ENCODE peak calls at places on chromosomes 6 and 20, in four cellular contexts. F is stimulated activated CD4-positive, alpha-beta T cell treated with anti-CD3 and anti-CD28 coated beads, Interleukin-1b, Interleukin-23, amount 100 ng/mL, for 1 hour; N is NCI-H524; A is COR-L47. T is an unnamed sample.

GRCh38 chr6:107620736-107621135 is 130.8 kb downstream of the SOBP start:
- DNase-seq in F (no peak), N (no peak), A (no peak), T (no peak)

GRCh38 chr6:143700684-143701342 is 23.0 kb downstream of the PHACTR2 start:
- DNase-seq in F (no peak), N (no peak), A (no peak), T (no peak)

GRCh38 chr6:158831571-158831970 is 12.4 kb upstream of the EZR start:
- DNase-seq in F (no peak), N (no peak), A (no peak), T (no peak)

GRCh38 chr6:23533954-23534725 is 591.9 kb upstream of the NRSN1 start:
- DNase-seq in F (no peak), N (peak), A (no peak), T (no peak)

GRCh38 chr6:13413906-13414555 is 73.4 kb downstream of the GFOD1 start:
- DNase-seq in F (no peak), N (no peak), A (no peak), T (no peak)

GRCh38 chr6:10843554-10843953 is 5.2 kb upstream of the MAK start:
- DNase-seq in F (no peak), N (no peak), A (no peak), T (no peak)

GRCh38 chr6:88360203-88360797 is 194.2 kb upstream of the CNR1 start:
- DNase-seq in F (no peak), N (no peak), A (no peak), T (no peak)

GRCh38 chr6:113182370-113183141 is 674.6 kb upstream of the MARCKS start:
- DNase-seq in F (no peak), N (peak), A (peak), T (no peak)

GRCh38 chr6:33427585-33428218 is 7.8 kb downstream of the SYNGAP1 start:
- DNase-seq in F (no peak), N (no peak), A (peak), T (peak)

GRCh38 chr6:45946352-45946751 is 69.3 kb downstream of the CLIC5 start:
- DNase-seq in F (no peak), N (no peak), A (no peak), T (no peak)

GRCh38 chr6:40268166-40268958 is 318.8 kb downstream of the LRFN2 start:
- DNase-seq in F (no peak), N (no peak), A (peak), T (no peak)

GRCh38 chr6:160041608-160042007 is 72.7 kb downstream of the IGF2R start:
- DNase-seq in F (no peak), N (no peak), A (no peak), T (peak)

GRCh38 chr20:57993738-57994431 is 234.6 kb downstream of the ANKRD60 start:
- DNase-seq in F (no peak), N (no peak), A (peak), T (no peak)

GRCh38 chr6:111738631-111739030 is 133.0 kb upstream of the TRAF3IP2 start:
- DNase-seq in F (no peak), N (no peak), A (no peak), T (no peak)

GRCh38 chr6:30357678-30358339 is 12.9 kb downstream of the RPP21 start:
- DNase-seq in F (no peak), N (peak), A (peak), T (peak)

GRCh38 chr6:7726416-7727149 is 684 bp downstream of the BMP6 start:
- DNase-seq in F (no peak), N (no peak), A (peak), T (no peak)

GRCh38 chr6:83884523-83884922 is 25.0 kb downstream of the CYB5R4 start:
- DNase-seq in F (no peak), N (peak), A (peak), T (no peak)

GRCh38 chr6:85494551-85495337 is 44.9 kb downstream of the NT5E start:
- DNase-seq in F (no peak), N (no peak), A (no peak), T (no peak)

GRCh38 chr20:24547967-24548366 is 78.5 kb downstream of the SYNDIG1 start:
- DNase-seq in F (no peak), N (no peak), A (no peak), T (no peak)

GRCh38 chr6:139184050-139184826 is 49.4 kb downstream of the HECA start:
- DNase-seq in F (no peak), N (no peak), A (no peak), T (no peak)

GRCh38 chr6:106642476-106642875 is 13.1 kb downstream of the QRSL1 start:
- DNase-seq in F (no peak), N (no peak), A (no peak), T (no peak)

GRCh38 chr20:38091447-38092216 is 58.1 kb downstream of the RPRD1B start:
- DNase-seq in F (no peak), N (peak), A (no peak), T (peak)

GRCh38 chr20:1805816-1806215 is 89.4 kb upstream of the SIRPA start:
- DNase-seq in F (no peak), N (no peak), A (no peak), T (no peak)

GRCh38 chr20:50694379-50695143 is 3.2 kb upstream of the RIPOR3 start:
- DNase-seq in F (no peak), N (no peak), A (no peak), T (no peak)

GRCh38 chr6:139146317-139146726 is 11.4 kb downstream of the HECA start:
- DNase-seq in F (no peak), N (no peak), A (no peak), T (no peak)

GRCh38 chr6:121912905-121913304 is 477.5 kb downstream of the GJA1 start:
- DNase-seq in F (no peak), N (no peak), A (no peak), T (no peak)

GRCh38 chr6:138234363-138234762 is 16.1 kb upstream of the PBOV1 start:
- DNase-seq in F (no peak), N (no peak), A (no peak), T (no peak)

GRCh38 chr6:80523029-80523428 is 416.6 kb downstream of the BCKDHB start:
- DNase-seq in F (no peak), N (no peak), A (no peak), T (no peak)

GRCh38 chr6:112683926-112684325 is 336.8 kb downstream of the RFPL4B start:
- DNase-seq in F (no peak), N (no peak), A (no peak), T (no peak)

GRCh38 chr6:30091577-30092381 is 16.2 kb upstream of the RNF39 start:
- DNase-seq in F (no peak), N (no peak), A (peak), T (no peak)

GRCh38 chr6:87714093-87714809 is 12.2 kb upstream of the AKIRIN2 start:
- DNase-seq in F (no peak), N (no peak), A (no peak), T (peak)

GRCh38 chr6:75266716-75267291 is 17.8 kb downstream of the TMEM30A start:
- DNase-seq in F (no peak), N (no peak), A (peak), T (peak)

GRCh38 chr20:55565374-55565773 is 439.9 kb downstream of the CBLN4 start:
- DNase-seq in F (no peak), N (no peak), A (no peak), T (no peak)

GRCh38 chr6:115896538-115897129 is 164.1 kb downstream of the FRK start:
- DNase-seq in F (no peak), N (peak), A (peak), T (no peak)

GRCh38 chr20:19070036-19070435 is 142.4 kb upstream of the SLC24A3 start:
- DNase-seq in F (no peak), N (no peak), A (no peak), T (no peak)